ENCODE peak calls at places on chromosomes 2 and 18, in ten cellular contexts. Z is right cardiac atrium, I is brain microvascular endothelial cell, D is amniotic stem cell, M is ELF-1, G is SIG-M5, F is astrocyte of the spinal cord, Q is NCI-H460, U is NCI-H1105, A is uterus. V is an unnamed sample.

GRCh38 chr2:30366199-30366691 is 80.8 kb upstream of the LCLAT1 start:
- DNase-seq in Z (no peak), I (peak; percentile 29), D (no peak), M (peak; percentile 32), G (no peak), F (peak; percentile 29), Q (no peak), U (no peak), A (no peak), V (peak; percentile 61)

GRCh38 chr2:108926561-108927380 is 62.2 kb downstream of the EDAR start:
- DNase-seq in Z (no peak), I (no peak), D (no peak), M (no peak), G (no peak), F (no peak), Q (no peak), U (no peak), A (no peak), V (no peak)

GRCh38 chr2:233100192-233100998 is 40.3 kb downstream of the INPP5D start:
- DNase-seq in Z (no peak), I (no peak), D (no peak), M (no peak), G (no peak), F (no peak), Q (no peak), U (no peak), A (no peak), V (peak; percentile 83)

GRCh38 chr2:113129519-113130078 is 2.2 kb downstream of the IL1RN start:
- DNase-seq in Z (no peak), I (no peak), D (no peak), M (no peak), G (no peak), F (no peak), Q (no peak), U (no peak), A (no peak), V (no peak)

GRCh38 chr18:45104071-45104440 is 423.4 kb downstream of the SETBP1 start:
- DNase-seq in Z (no peak), I (no peak), D (no peak), M (no peak), G (no peak), F (no peak), Q (no peak), U (no peak), A (no peak), V (no peak)

GRCh38 chr2:107809835-107810234 is 16.9 kb upstream of the RGPD4 start:
- DNase-seq in Z (no peak), I (no peak), D (no peak), M (no peak), G (no peak), F (no peak), Q (no peak), U (peak; percentile 93), A (no peak), V (no peak)

GRCh38 chr2:143686585-143687164 is 557.5 kb downstream of the ARHGAP15 start:
- DNase-seq in Z (no peak), I (peak; percentile 16), D (no peak), M (no peak), G (no peak), F (peak; percentile 58), Q (peak; percentile 46), U (no peak), A (no peak), V (no peak)

GRCh38 chr2:74489906-74490305 is 7.0 kb downstream of the TTC31 start:
- DNase-seq in Z (peak; percentile 4), I (no peak), D (no peak), M (no peak), G (no peak), F (no peak), Q (no peak), U (no peak), A (no peak), V (no peak)

GRCh38 chr2:205361970-205362369 is 320.3 kb upstream of the NRP2 start:
- DNase-seq in Z (no peak), I (no peak), D (no peak), M (no peak), G (no peak), F (no peak), Q (no peak), U (no peak), A (no peak), V (no peak)

GRCh38 chr2:113255140-113256070 is 23.3 kb downstream of the PAX8 start:
- DNase-seq in Z (no peak), I (no peak), D (no peak), M (no peak), G (no peak), F (peak; percentile 50), Q (no peak), U (no peak), A (no peak), V (no peak)

GRCh38 chr2:39606585-39606984 is 59.1 kb upstream of the TMEM178A start:
- DNase-seq in Z (no peak), I (no peak), D (no peak), M (peak; percentile 36), G (no peak), F (peak; percentile 68), Q (no peak), U (no peak), A (no peak), V (no peak)

GRCh38 chr2:21059885-21060610 is 16.2 kb upstream of the APOB start:
- DNase-seq in Z (no peak), I (no peak), D (no peak), M (no peak), G (no peak), F (no peak), Q (no peak), U (no peak), A (no peak), V (no peak)

GRCh38 chr2:123993728-123994323 is 31.3 kb upstream of the CNTNAP5 start:
- DNase-seq in Z (peak; percentile 14), I (peak; percentile 14), D (no peak), M (peak; percentile 34), G (no peak), F (peak; percentile 1), Q (peak; percentile 48), U (no peak), A (no peak), V (no peak)

GRCh38 chr2:179860255-179861026 is 971 bp downstream of the ZNF385B start:
- DNase-seq in Z (peak; percentile 16), I (no peak), D (no peak), M (no peak), G (no peak), F (no peak), Q (no peak), U (no peak), A (no peak), V (no peak)

GRCh38 chr2:131055169-131056065 is 37.8 kb downstream of the FAM168B start:
- DNase-seq in Z (no peak), I (peak; percentile 16), D (no peak), M (no peak), G (no peak), F (peak; percentile 26), Q (no peak), U (no peak), A (no peak), V (no peak)

GRCh38 chr2:134181219-134181618 is 72.7 kb upstream of the MGAT5 start:
- DNase-seq in Z (no peak), I (no peak), D (no peak), M (peak; percentile 51), G (no peak), F (no peak), Q (no peak), U (no peak), A (no peak), V (peak; percentile 33)

GRCh38 chr2:19623488-19623887 is 265.1 kb upstream of the OSR1 start:
- DNase-seq in Z (no peak), I (peak; percentile 64), D (no peak), M (no peak), G (no peak), F (peak; percentile 83), Q (no peak), U (no peak), A (no peak), V (no peak)

GRCh38 chr2:53632714-53633113 is 134.9 kb upstream of the CHAC2 start:
- DNase-seq in Z (no peak), I (peak; percentile 73), D (peak; percentile 45), M (no peak), G (no peak), F (peak; percentile 84), Q (no peak), U (no peak), A (no peak), V (no peak)

GRCh38 chr2:143675006-143675405 is 545.8 kb downstream of the ARHGAP15 start:
- DNase-seq in Z (no peak), I (no peak), D (no peak), M (no peak), G (no peak), F (no peak), Q (no peak), U (no peak), A (no peak), V (no peak)

GRCh38 chr2:99850076-99850710 is 292.2 kb downstream of the AFF3 start:
- DNase-seq in Z (no peak), I (no peak), D (no peak), M (no peak), G (no peak), F (peak; percentile 62), Q (no peak), U (no peak), A (no peak), V (no peak)

GRCh38 chr2:62570861-62571698 is 65.1 kb upstream of the TMEM17 start:
- DNase-seq in Z (peak; percentile 26), I (no peak), D (no peak), M (no peak), G (no peak), F (no peak), Q (no peak), U (no peak), A (no peak), V (no peak)

GRCh38 chr2:117661619-117662018 is 152.9 kb upstream of the DDX18 start:
- DNase-seq in Z (no peak), I (no peak), D (no peak), M (peak; percentile 27), G (no peak), F (no peak), Q (no peak), U (no peak), A (no peak), V (no peak)

GRCh38 chr18:36185901-36186460 is 1.3 kb upstream of the MOCOS start:
- DNase-seq in Z (no peak), I (no peak), D (no peak), M (no peak), G (no peak), F (no peak), Q (no peak), U (no peak), A (no peak), V (no peak)

GRCh38 chr18:58895385-58895784 is 30.7 kb downstream of the ZNF532 start:
- DNase-seq in Z (no peak), I (no peak), D (no peak), M (peak; percentile 59), G (no peak), F (no peak), Q (no peak), U (no peak), A (no peak), V (no peak)

GRCh38 chr18:44885507-44885906 is 204.8 kb downstream of the SETBP1 start:
- DNase-seq in Z (no peak), I (no peak), D (no peak), M (no peak), G (no peak), F (no peak), Q (no peak), U (no peak), A (no peak), V (no peak)